ENCODE peak calls at places on chromosomes 4 and X, in six cellular contexts. W is right atrium auricular region, X is heart left ventricle, O is testis, F is fibroblast of lung, K is left ventricle myocardium inferior. V is an unnamed sample.
A peak's percentile ranks its signal among the peaks of the same experiment; 100 is the strongest.

GRCh38 chrX:72003811-72004750 is 93.4 kb downstream of the NHSL2 start:
- DNase-seq in W (peak; percentile 66), X (peak; percentile 54), O (no peak), F (no peak), K (peak; percentile 35), V (no peak)

GRCh38 chr4:98653890-98654867 is 4.2 kb downstream of the TSPAN5 start:
- DNase-seq in W (no peak), X (no peak), O (no peak), F (peak; percentile 90), K (no peak), V (no peak)

GRCh38 chrX:13059676-13060499 is 15.5 kb upstream of the FAM9C start:
- DNase-seq in W (no peak), X (no peak), O (no peak), F (peak; percentile 70), K (no peak), V (no peak)

GRCh38 chr4:3324093-3324815 is 31.4 kb downstream of the RGS12 start:
- DNase-seq in W (peak; percentile 36), X (no peak), O (peak; percentile 8), F (no peak), K (no peak), V (no peak)

GRCh38 chr4:53361451-53361850 is 4.4 kb downstream of the SCFD2 start:
- DNase-seq in W (no peak), X (no peak), O (no peak), F (no peak), K (no peak), V (no peak)

GRCh38 chr4:15303052-15303641 is 124.7 kb upstream of the C1QTNF7 start:
- DNase-seq in W (no peak), X (no peak), O (no peak), F (peak; percentile 60), K (no peak), V (no peak)

GRCh38 chrX:21745756-21746155 is 12.2 kb downstream of the SMPX start:
- DNase-seq in W (no peak), X (peak; percentile 26), O (peak; percentile 51), F (peak; percentile 40), K (no peak), V (no peak)

GRCh38 chrX:31209005-31209612 is 137.3 kb upstream of the FTHL17 start:
- DNase-seq in W (no peak), X (no peak), O (no peak), F (no peak), K (no peak), V (no peak)

GRCh38 chr4:165355900-165356300 is 22.9 kb upstream of the CPE start:
- DNase-seq in W (no peak), X (peak; percentile 35), O (peak; percentile 81), F (peak; percentile 63), K (no peak), V (peak; percentile 38)

GRCh38 chrX:54978448-54978847 is 15.5 kb downstream of the PFKFB1 start:
- DNase-seq in W (no peak), X (no peak), O (no peak), F (no peak), K (no peak), V (no peak)

GRCh38 chr4:55634417-55635128 is 1.5 kb downstream of the NMU start:
- DNase-seq in W (no peak), X (no peak), O (no peak), F (no peak), K (no peak), V (no peak)

GRCh38 chr4:55633903-55634302 is 2.2 kb downstream of the NMU start:
- DNase-seq in W (no peak), X (no peak), O (no peak), F (no peak), K (no peak), V (no peak)

GRCh38 chr4:55636622-55636999 is 513 bp upstream of the NMU start:
- DNase-seq in W (no peak), X (no peak), O (no peak), F (no peak), K (no peak), V (no peak)

GRCh38 chr4:55635760-55636621 is at the start of gene NMU:
- DNase-seq in W (no peak), X (peak; percentile 40), O (peak; percentile 42), F (no peak), K (peak; percentile 27), V (peak; percentile 60)

GRCh38 chr4:55635282-55635681 is 816 bp downstream of the NMU start:
- DNase-seq in W (no peak), X (no peak), O (no peak), F (no peak), K (no peak), V (no peak)
- H3K4me3 ChIP-seq in W (peak overlapping the region; percentile 42), X (no peak overlapping the region), O (peak overlapping the region; percentile 41), F (no peak overlapping the region), K (peak overlapping the region; percentile 62), V (no peak overlapping the region)

GRCh38 chr4:73206236-73206635 is 52.4 kb downstream of the ANKRD17 start:
- DNase-seq in W (no peak), X (no peak), O (no peak), F (no peak), K (no peak), V (no peak)
- H3K4me1 ChIP-seq in W (no peaks in the 10 kb centered on the region), X (no peaks in the 10 kb centered on the region), O (no peaks in the 10 kb centered on the region), F (no peaks in the 10 kb centered on the region), K (peaks cover 25% of the 10 kb centered on the region), V (no peaks in the 10 kb centered on the region)

DNA sequence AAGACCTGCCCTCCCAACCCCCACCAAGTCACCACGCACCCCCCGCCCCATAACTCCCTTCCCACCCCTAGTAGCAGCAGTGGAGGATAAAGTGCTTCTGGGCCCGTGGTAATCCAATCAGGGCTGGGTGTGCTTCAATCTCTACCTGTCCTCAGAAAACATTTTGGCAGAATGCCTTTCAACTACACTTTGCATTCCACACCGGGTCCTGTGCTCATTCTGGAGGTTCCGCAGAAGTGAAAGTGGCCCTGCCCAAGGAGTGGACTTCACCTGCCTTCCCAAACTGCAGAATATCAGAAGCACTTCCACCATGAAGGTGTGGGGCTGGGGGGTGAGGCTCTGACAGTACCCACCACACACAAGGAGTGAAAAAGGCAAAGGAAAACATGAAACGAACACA is 322.3 kb downstream of the DHX15 start:
- DNase-seq in W (no peak), X (no peak), O (no peak), F (no peak), K (no peak), V (no peak)
- TF ChIP-seq CTCF in W (no peak), X (no peak), O (no peak), F (no peak), K (no peak), V (no peak)

GRCh38 chr4:112296949-112297483 is at the start of gene ALPK1:
- DNase-seq in W (no peak), X (no peak), O (no peak), F (peak; percentile 97), K (no peak), V (no peak)
- H3K4me3 ChIP-seq in W (peak within 1 kb of the TSS; percentile 41), X (peak within 1 kb of the TSS; percentile 55), O (peak within 1 kb of the TSS; percentile 4), F (peak within 1 kb of the TSS; percentile 74), K (peak within 1 kb of the TSS; percentile 61), V (no peak within 1 kb of the TSS)